ENCODE peak calls at places on chromosomes 13 and 19, in eight cellular contexts. G is A549, V is keratinocyte, I is ascending aorta, A is heart right ventricle, Q is AG09309, F is heart left ventricle, E is left ventricle myocardium inferior. J is an unnamed sample.
A peak's percentile ranks its signal among the peaks of the same experiment; 100 is the strongest.

GRCh38 chr19:41734156-41734555 is 21.2 kb upstream of the CEACAM6 start:
- DNase-seq in G (no peak), V (no peak), I (no peak), A (no peak), Q (no peak), F (no peak), E (no peak), J (no peak)

GRCh38 chr13:58478858-58479257 is 847.3 kb downstream of the PCDH17 start:
- DNase-seq in G (no peak), V (no peak), I (no peak), A (no peak), Q (no peak), F (no peak), E (no peak), J (no peak)

GRCh38 chr13:48783181-48783630 is 129.5 kb downstream of the CYSLTR2 start:
- DNase-seq in G (peak; percentile 88), V (no peak), I (peak; percentile 28), A (peak; percentile 65), Q (peak; percentile 99), F (peak; percentile 78), E (peak; percentile 73), J (no peak)

GRCh38 chr19:1672038-1672768 is 19.8 kb upstream of the TCF3 start:
- DNase-seq in G (no peak), V (no peak), I (no peak), A (peak; percentile 50), Q (no peak), F (no peak), E (no peak), J (peak; percentile 72)

GRCh38 chr19:5817218-5817617 is 12.4 kb downstream of the NRTN start:
- DNase-seq in G (no peak), V (no peak), I (no peak), A (no peak), Q (no peak), F (no peak), E (no peak), J (no peak)

GRCh38 chr13:21638319-21639282 is 32.3 kb upstream of the FGF9 start:
- DNase-seq in G (peak; percentile 14), V (peak; percentile 33), I (no peak), A (no peak), Q (no peak), F (no peak), E (no peak), J (no peak)

GRCh38 chr19:48418317-48419064 is 25.0 kb downstream of the GRIN2D start:
- DNase-seq in G (peak; percentile 58), V (no peak), I (no peak), A (no peak), Q (no peak), F (no peak), E (no peak), J (no peak)

GRCh38 chr19:14113762-14114414 is 3.7 kb downstream of the PRKACA start:
- DNase-seq in G (peak; percentile 65), V (no peak), I (no peak), A (peak; percentile 54), Q (no peak), F (peak; percentile 59), E (peak; percentile 42), J (no peak)

GRCh38 chr13:23794267-23795161 is 94.7 kb downstream of the MIPEP start:
- DNase-seq in G (no peak), V (no peak), I (no peak), A (no peak), Q (peak; percentile 32), F (no peak), E (no peak), J (peak; percentile 76)

GRCh38 chr13:88071371-88071770 is 400.2 kb downstream of the SLITRK5 start:
- DNase-seq in G (no peak), V (no peak), I (no peak), A (no peak), Q (no peak), F (no peak), E (no peak), J (no peak)

GRCh38 chr13:71867101-71867814 is at the start of gene DACH1:
- DNase-seq in G (peak; percentile 3), V (no peak), I (no peak), A (peak; percentile 53), Q (no peak), F (peak; percentile 68), E (peak; percentile 45), J (no peak)

GRCh38 chr19:35963514-35963913 is 27.3 kb downstream of the LRFN3 start:
- DNase-seq in G (peak; percentile 75), V (no peak), I (no peak), A (no peak), Q (no peak), F (no peak), E (no peak), J (no peak)

GRCh38 chr19:307111-307531 is 15.9 kb upstream of the PLPP2 start:
- DNase-seq in G (no peak), V (no peak), I (no peak), A (no peak), Q (no peak), F (no peak), E (no peak), J (no peak)

GRCh38 chr19:32357720-32358119 is 12.3 kb downstream of the ZNF507 start:
- DNase-seq in G (peak; percentile 46), V (no peak), I (no peak), A (no peak), Q (no peak), F (no peak), E (no peak), J (no peak)
- TF ChIP-seq CTCF in G (peak; percentile 70), V (no peak), I (peak; percentile 21), A (no peak), Q (peak; percentile 8), F (no peak), E (peak; percentile 24), J (peak; percentile 26)

GRCh38 chr13:114151031-114151430 is 18.6 kb upstream of the RASA3 start:
- DNase-seq in G (no peak), V (no peak), I (no peak), A (no peak), Q (no peak), F (no peak), E (no peak), J (no peak)

GRCh38 chr13:114152831-114153371 is 20.5 kb upstream of the RASA3 start:
- DNase-seq in G (no peak), V (no peak), I (no peak), A (no peak), Q (peak; percentile 41), F (no peak), E (no peak), J (no peak)

GRCh38 chr13:114152285-114152645 is 19.8 kb upstream of the RASA3 start:
- DNase-seq in G (no peak), V (no peak), I (no peak), A (no peak), Q (no peak), F (no peak), E (no peak), J (no peak)

GRCh38 chr13:114149774-114150740 is 17.6 kb upstream of the RASA3 start:
- DNase-seq in G (no peak), V (no peak), I (no peak), A (no peak), Q (no peak), F (no peak), E (no peak), J (no peak)

DNA sequence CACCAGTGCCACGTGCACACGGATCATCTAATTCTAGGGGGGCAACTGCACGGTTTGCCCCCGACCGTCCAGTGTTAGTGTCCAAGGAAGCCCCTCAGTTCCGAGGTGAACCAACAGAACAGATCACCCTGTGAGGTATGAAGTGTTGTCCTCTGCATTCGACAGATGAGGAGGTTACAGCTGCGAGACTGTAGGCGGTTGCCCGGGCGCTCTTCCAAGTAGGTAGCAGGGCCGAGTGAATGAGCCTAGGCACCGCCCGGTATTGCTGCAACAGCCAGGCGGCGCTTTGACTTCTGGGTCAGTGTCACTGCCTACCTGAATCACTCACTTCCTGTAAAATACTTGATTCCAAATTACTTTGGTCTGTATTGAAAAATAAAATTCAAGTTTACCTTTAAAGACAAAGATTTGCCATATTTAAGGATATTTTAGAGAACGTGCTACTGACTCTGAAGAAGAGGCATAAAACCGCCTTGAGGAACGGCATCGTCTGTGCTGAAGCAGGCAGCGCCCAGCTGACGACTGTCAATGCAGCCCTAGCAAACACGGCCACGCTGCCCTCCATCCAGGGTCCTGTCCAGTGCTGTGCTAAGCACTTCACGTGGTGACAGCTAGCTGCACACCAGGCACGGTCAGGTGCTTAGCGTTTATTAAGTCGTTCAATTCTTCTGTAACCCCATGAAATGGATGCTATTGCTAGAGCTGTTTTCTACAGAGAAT is 19.3 kb upstream of the RASA3 start:
- DNase-seq in G (no peak), V (no peak), I (no peak), A (no peak), Q (no peak), F (no peak), E (no peak), J (no peak)
- H3K4me3 ChIP-seq in G (no peak overlapping the region), V (no peak overlapping the region), I (no peak overlapping the region), A (no peak overlapping the region), Q (no peak overlapping the region), F (no peak overlapping the region), E (no peak overlapping the region), J (no peak overlapping the region)

DNA sequence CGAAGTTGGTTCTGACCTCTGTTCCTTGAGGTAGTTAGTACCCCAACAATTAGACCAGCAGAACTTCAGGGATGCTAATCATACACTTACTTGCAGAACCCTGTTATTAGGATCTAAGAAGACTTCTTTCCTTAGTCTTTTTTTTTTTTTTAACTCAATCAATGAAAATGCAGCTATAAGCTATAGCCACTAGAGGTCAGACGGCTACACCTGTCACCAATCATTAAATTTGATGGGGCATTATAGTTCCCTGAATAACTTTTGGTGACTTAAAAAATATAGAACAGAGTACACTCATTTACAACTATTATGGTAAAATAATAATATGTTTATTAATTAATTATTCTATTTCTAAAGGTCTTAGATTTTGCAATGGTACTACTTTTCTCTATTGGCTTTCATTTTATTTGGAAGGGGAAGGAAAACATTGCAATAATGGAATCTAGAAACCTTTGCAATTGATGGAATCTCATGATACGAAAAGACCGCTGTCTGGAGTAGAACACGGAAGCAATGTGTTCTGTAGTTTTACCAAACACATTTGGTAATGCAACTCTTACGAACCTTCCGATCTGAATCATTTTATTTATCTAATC is 483.2 kb downstream of the DIAPH3 start:
- DNase-seq in G (peak; percentile 17), V (no peak), I (no peak), A (no peak), Q (no peak), F (no peak), E (no peak), J (no peak)
- TF ChIP-seq CTCF in G (peak; percentile 54), V (peak; percentile 50), I (peak; percentile 51), A (peak; percentile 48), Q (peak; percentile 72), F (peak; percentile 61), E (peak; percentile 72), J (peak; percentile 77)

DNA sequence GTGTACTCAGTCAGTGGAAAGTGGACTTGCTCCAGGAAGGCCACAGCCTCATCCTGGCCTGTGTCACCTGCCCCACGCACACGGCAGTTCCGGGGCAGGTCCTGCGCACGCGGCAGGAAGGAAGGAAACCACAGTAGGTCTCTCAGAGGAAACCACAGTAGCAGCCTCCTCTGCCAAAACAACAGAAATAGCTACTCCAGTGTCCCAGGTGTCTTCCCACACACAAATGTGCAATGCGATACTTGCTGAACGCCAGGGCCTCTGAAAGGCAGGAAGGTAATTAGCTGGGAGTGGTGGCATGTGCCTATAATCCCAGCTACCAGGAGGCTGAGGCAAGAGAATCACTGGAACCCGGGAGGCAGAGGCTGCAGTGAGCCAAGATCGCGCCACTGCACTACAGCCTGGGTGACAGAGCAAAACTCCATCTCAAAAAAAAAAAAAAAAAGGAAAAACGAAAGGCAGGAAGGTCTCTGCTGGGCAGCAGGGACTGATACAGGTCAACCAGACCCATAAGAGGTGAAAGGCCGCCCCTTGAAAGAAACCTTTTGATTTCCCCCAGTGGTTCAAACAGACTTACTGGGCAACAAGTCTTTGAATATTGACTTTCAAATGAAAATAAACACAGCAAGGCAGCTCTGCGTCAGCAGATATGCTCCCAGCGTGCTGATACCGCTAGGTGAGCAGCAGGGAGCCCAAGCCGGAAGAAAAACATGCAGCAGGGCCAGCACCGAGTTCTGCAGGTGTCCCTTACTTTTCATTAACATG is 49.5 kb downstream of the CRYL1 start:
- DNase-seq in G (no peak), V (no peak), I (no peak), A (no peak), Q (no peak), F (no peak), E (no peak), J (peak; percentile 73)
- H3K4me3 ChIP-seq in G (no peak overlapping the region), V (no peak overlapping the region), I (no peak overlapping the region), A (no peak overlapping the region), Q (no peak overlapping the region), F (no peak overlapping the region), E (no peak overlapping the region), J (no peak overlapping the region)